ENCODE peak calls at places on chromosomes 13 and 19, in eight cellular contexts. O, E, R, J, Z, C, B and A are unnamed samples.

GRCh38 chr13:48251616-48252081 is 18.6 kb downstream of the ITM2B start:
- DNase-seq in C (no peak), R (no peak), E (no peak), O (no peak), B (no peak), J (no peak), Z (no peak), A (no peak)

GRCh38 chr19:49786432-49786831 is 19.6 kb downstream of the AP2A1 start:
- DNase-seq in J (no peak), Z (no peak), O (no peak), B (no peak), R (no peak), E (no peak), C (peak), A (no peak)

GRCh38 chr19:13742756-13743155 is 21.6 kb upstream of the MRI1 start:
- DNase-seq in Z (no peak), J (no peak), C (no peak), E (no peak), O (no peak), R (no peak), B (no peak), A (no peak)

GRCh38 chr19:14203258-14203657 is 2.7 kb downstream of the ADGRL1 start:
- DNase-seq in C (no peak), B (no peak), R (no peak), E (peak), O (no peak), Z (no peak), J (no peak), A (no peak)

GRCh38 chr19:38375098-38375493 is 725 bp downstream of the PSMD8 start:
- DNase-seq in R (no peak), O (no peak), J (no peak), Z (no peak), B (no peak), E (no peak), C (no peak), A (no peak)

GRCh38 chr13:66635526-66635925 is 594.6 kb downstream of the PCDH9 start:
- DNase-seq in E (no peak), Z (no peak), J (no peak), R (no peak), B (no peak), C (no peak), O (no peak), A (no peak)

GRCh38 chr19:42295831-42296525 is 6.0 kb upstream of the PRR19 start:
- DNase-seq in Z (peak), R (peak), O (peak), B (peak), C (peak), E (peak), J (no peak), A (peak)

GRCh38 chr19:44587863-44588752 is 25.3 kb upstream of the IGSF23 start:
- DNase-seq in E (no peak), O (no peak), Z (no peak), C (no peak), R (no peak), B (no peak), J (no peak), A (no peak)

GRCh38 chr19:954672-955494 is 29.0 kb downstream of the ARID3A start:
- DNase-seq in B (no peak), O (no peak), E (no peak), C (no peak), J (no peak), Z (no peak), R (no peak), A (no peak)

GRCh38 chr13:113078895-113079720 is 26.5 kb upstream of the F7 start:
- DNase-seq in Z (no peak), R (peak), E (no peak), O (peak), B (no peak), C (peak), J (no peak), A (peak)

GRCh38 chr19:7177926-7178325 is 108.4 kb downstream of the ZNF557 start:
- DNase-seq in B (no peak), J (no peak), Z (no peak), R (no peak), O (no peak), E (no peak), C (no peak), A (no peak)

GRCh38 chr13:28854657-28855056 is 34.5 kb downstream of the MTUS2 start:
- DNase-seq in J (no peak), C (no peak), Z (no peak), R (no peak), E (no peak), B (no peak), O (no peak), A (no peak)

GRCh38 chr19:48611872-48612271 is 3.0 kb downstream of the FAM83E start:
- DNase-seq in Z (no peak), C (peak), B (no peak), O (no peak), R (no peak), J (no peak), E (no peak), A (no peak)

GRCh38 chr13:99231726-99232125 is 26.5 kb downstream of the GPR18 start:
- DNase-seq in C (no peak), B (no peak), Z (no peak), R (no peak), O (no peak), J (no peak), E (no peak), A (no peak)

GRCh38 chr19:35135389-35135909 is 590 bp upstream of the LGI4 start:
- DNase-seq in E (peak), J (no peak), R (peak), O (peak), B (no peak), C (peak), Z (no peak), A (peak)

GRCh38 chr13:45082964-45083363 is 37.3 kb upstream of the GTF2F2 start:
- DNase-seq in Z (no peak), C (no peak), E (no peak), J (no peak), B (no peak), R (no peak), O (no peak), A (no peak)

GRCh38 chr19:33302974-33303790 is 848 bp upstream of the CEBPA start:
- DNase-seq in E (peak), R (no peak), C (peak), J (no peak), B (no peak), Z (no peak), O (peak), A (no peak)

GRCh38 chr19:14315433-14315832 is 65.8 kb upstream of the ADGRE5 start:
- DNase-seq in R (no peak), E (no peak), O (no peak), Z (no peak), J (no peak), C (no peak), B (no peak), A (no peak)

GRCh38 chr19:17333611-17334413 is 843 bp downstream of the ANO8 start:
- DNase-seq in J (no peak), R (no peak), C (no peak), E (peak), O (no peak), B (no peak), Z (peak), A (no peak)

GRCh38 chr13:36920612-36921185 is 661 bp upstream of the SMAD9 start:
- DNase-seq in E (no peak), J (no peak), Z (no peak), R (no peak), B (no peak), O (no peak), C (no peak), A (no peak)

GRCh38 chr13:111632906-111633305 is 312.5 kb downstream of the TEX29 start:
- DNase-seq in E (peak), B (no peak), R (no peak), Z (no peak), C (no peak), J (no peak), O (no peak), A (no peak)